ENCODE peak calls at places on chromosomes 11 and 22, in eight cellular contexts. One of them, this sample, is unnamed.

GRCh38 chr11:11583801-11584445 is 37.9 kb downstream of the GALNT18 start:
- DNase-seq in T47D: no peak
- DNase-seq in cardiac fibroblast: no peak
- DNase-seq in stomach: no peak
- DNase-seq in HEK293T: no peak
- DNase-seq in nucleus accumbens: no peak
- DNase-seq in aorta: no peak
- DNase-seq in AG10803: no peak
- DNase-seq in this sample: peak; percentile 10

GRCh38 chr22:20061481-20061861 is 18.6 kb upstream of the DGCR8 start:
- DNase-seq in T47D: no peak
- DNase-seq in cardiac fibroblast: peak; percentile 27
- DNase-seq in stomach: no peak
- DNase-seq in HEK293T: no peak
- DNase-seq in nucleus accumbens: no peak
- DNase-seq in aorta: no peak
- DNase-seq in AG10803: no peak
- DNase-seq in this sample: no peak

GRCh38 chr11:67510023-67510345 is 2.0 kb upstream of the CDK2AP2 start:
- DNase-seq in T47D: no peak
- DNase-seq in cardiac fibroblast: no peak
- DNase-seq in stomach: no peak
- DNase-seq in HEK293T: no peak
- DNase-seq in nucleus accumbens: no peak
- DNase-seq in aorta: no peak
- DNase-seq in AG10803: no peak
- DNase-seq in this sample: no peak

GRCh38 chr11:11335043-11335442 is 18.0 kb downstream of the CSNK2A3 start:
- DNase-seq in T47D: no peak
- DNase-seq in cardiac fibroblast: no peak
- DNase-seq in stomach: no peak
- DNase-seq in HEK293T: no peak
- DNase-seq in nucleus accumbens: no peak
- DNase-seq in aorta: no peak
- DNase-seq in AG10803: no peak
- DNase-seq in this sample: no peak

GRCh38 chr22:17785185-17786184 is 11.2 kb upstream of the BID start:
- DNase-seq in T47D: peak; percentile 82
- DNase-seq in cardiac fibroblast: peak; percentile 38
- DNase-seq in stomach: peak; percentile 79
- DNase-seq in HEK293T: peak; percentile 91
- DNase-seq in nucleus accumbens: no peak
- DNase-seq in aorta: peak; percentile 72
- DNase-seq in AG10803: peak; percentile 44
- DNase-seq in this sample: no peak

GRCh38 chr11:71223671-71224660 is 28.4 kb downstream of the SHANK2 start:
- DNase-seq in T47D: no peak
- DNase-seq in cardiac fibroblast: no peak
- DNase-seq in stomach: no peak
- DNase-seq in HEK293T: no peak
- DNase-seq in nucleus accumbens: no peak
- DNase-seq in aorta: no peak
- DNase-seq in AG10803: no peak
- DNase-seq in this sample: no peak

GRCh38 chr11:57156928-57157327 is 24.8 kb upstream of the LRRC55 start:
- DNase-seq in T47D: no peak
- DNase-seq in cardiac fibroblast: no peak
- DNase-seq in stomach: no peak
- DNase-seq in HEK293T: no peak
- DNase-seq in nucleus accumbens: no peak
- DNase-seq in aorta: no peak
- DNase-seq in AG10803: no peak
- DNase-seq in this sample: no peak

GRCh38 chr11:73265853-73266643 is 6.1 kb upstream of the P2RY6 start:
- DNase-seq in T47D: peak; percentile 74
- DNase-seq in cardiac fibroblast: no peak
- DNase-seq in stomach: peak; percentile 23
- DNase-seq in HEK293T: no peak
- DNase-seq in nucleus accumbens: no peak
- DNase-seq in aorta: no peak
- DNase-seq in AG10803: no peak
- DNase-seq in this sample: peak; percentile 42

GRCh38 chr11:3052567-3052966 is 4.7 kb downstream of the CARS1 start:
- DNase-seq in T47D: no peak
- DNase-seq in cardiac fibroblast: no peak
- DNase-seq in stomach: no peak
- DNase-seq in HEK293T: no peak
- DNase-seq in nucleus accumbens: no peak
- DNase-seq in aorta: no peak
- DNase-seq in AG10803: no peak
- DNase-seq in this sample: no peak

GRCh38 chr11:78295347-78295746 is 106.6 kb downstream of the USP35 start:
- DNase-seq in T47D: peak; percentile 92
- DNase-seq in cardiac fibroblast: no peak
- DNase-seq in stomach: no peak
- DNase-seq in HEK293T: no peak
- DNase-seq in nucleus accumbens: no peak
- DNase-seq in aorta: no peak
- DNase-seq in AG10803: no peak
- DNase-seq in this sample: no peak

GRCh38 chr11:68066742-68067141 is 27.9 kb downstream of the TCIRG1 start:
- DNase-seq in T47D: no peak
- DNase-seq in cardiac fibroblast: no peak
- DNase-seq in stomach: no peak
- DNase-seq in HEK293T: no peak
- DNase-seq in nucleus accumbens: peak; percentile 20
- DNase-seq in aorta: no peak
- DNase-seq in AG10803: peak; percentile 29
- DNase-seq in this sample: no peak

GRCh38 chr22:43534916-43535315 is 123.1 kb downstream of the MPPED1 start:
- DNase-seq in T47D: no peak
- DNase-seq in cardiac fibroblast: no peak
- DNase-seq in stomach: peak; percentile 11
- DNase-seq in HEK293T: no peak
- DNase-seq in nucleus accumbens: no peak
- DNase-seq in aorta: no peak
- DNase-seq in AG10803: no peak
- DNase-seq in this sample: peak; percentile 64

GRCh38 chr22:17911887-17912286 is 112.5 kb downstream of the MICAL3 start:
- DNase-seq in T47D: no peak
- DNase-seq in cardiac fibroblast: no peak
- DNase-seq in stomach: no peak
- DNase-seq in HEK293T: no peak
- DNase-seq in nucleus accumbens: no peak
- DNase-seq in aorta: no peak
- DNase-seq in AG10803: no peak
- DNase-seq in this sample: no peak

GRCh38 chr11:105937331-105937730 is 84.7 kb downstream of the MSANTD4 start:
- DNase-seq in T47D: no peak
- DNase-seq in cardiac fibroblast: peak; percentile 60
- DNase-seq in stomach: no peak
- DNase-seq in HEK293T: no peak
- DNase-seq in nucleus accumbens: no peak
- DNase-seq in aorta: no peak
- DNase-seq in AG10803: no peak
- DNase-seq in this sample: no peak

GRCh38 chr11:61747389-61748285 is 4.8 kb upstream of the MYRF start:
- DNase-seq in T47D: peak; percentile 78
- DNase-seq in cardiac fibroblast: peak; percentile 71
- DNase-seq in stomach: peak; percentile 91
- DNase-seq in HEK293T: peak; percentile 83
- DNase-seq in nucleus accumbens: peak; percentile 76
- DNase-seq in aorta: peak; percentile 84
- DNase-seq in AG10803: peak; percentile 52
- DNase-seq in this sample: peak; percentile 89

This sample was measured in osteocyte.